ENCODE peak calls at places on chromosomes 6 and 20, in ten cellular contexts. N, R, T, Q, M, D, O, Z, U and I are unnamed samples.

GRCh38 chr6:24933868-24934401 is 1.8 kb downstream of the RIPOR2 start:
- DNase-seq in O (no peak), Z (peak; percentile 57), T (no peak), U (no peak), Q (peak; percentile 61), N (peak; percentile 40), R (no peak), D (peak; percentile 19), M (peak; percentile 39), I (peak; percentile 75)

GRCh38 chr6:28357036-28357435 is 7.3 kb downstream of the ZKSCAN3 start:
- DNase-seq in R (no peak), T (no peak), Z (no peak), D (no peak), M (no peak), Q (no peak), U (no peak), O (no peak), N (no peak), I (no peak)

GRCh38 chr6:25058387-25058786 is 122.6 kb upstream of the RIPOR2 start:
- DNase-seq in Q (no peak), D (no peak), N (no peak), T (no peak), O (no peak), Z (no peak), R (no peak), U (no peak), M (no peak), I (no peak)

GRCh38 chr20:17485017-17485416 is 46.2 kb downstream of the BFSP1 start:
- DNase-seq in M (no peak), N (no peak), Q (no peak), O (no peak), T (no peak), D (no peak), R (no peak), Z (no peak), U (no peak), I (no peak)

GRCh38 chr20:37989601-37990001 is 43.7 kb downstream of the TTI1 start:
- DNase-seq in O (no peak), D (no peak), M (no peak), R (no peak), U (no peak), Z (no peak), Q (no peak), N (no peak), T (no peak), I (no peak)

GRCh38 chr6:134173007-134173690 is 120.7 kb upstream of the SLC2A12 start:
- DNase-seq in O (no peak), T (no peak), D (peak; percentile 26), M (no peak), Z (no peak), N (no peak), Q (no peak), U (no peak), R (no peak), I (no peak)

GRCh38 chr6:75244063-75244575 is 518 bp upstream of the COX7A2 start:
- DNase-seq in M (peak; percentile 23), T (peak; percentile 12), D (no peak), Z (no peak), R (peak; percentile 12), U (no peak), N (peak; percentile 0), Q (no peak), O (no peak), I (no peak)

GRCh38 chr6:108768176-108768555 is 80.1 kb upstream of the ARMC2 start:
- DNase-seq in T (peak; percentile 15), N (no peak), Q (no peak), O (no peak), U (no peak), D (no peak), R (no peak), Z (no peak), M (no peak), I (no peak)

GRCh38 chr20:62051901-62052255 is 13.8 kb downstream of the TAF4 start:
- DNase-seq in M (no peak), O (peak; percentile 20), Q (no peak), U (no peak), Z (no peak), R (no peak), T (no peak), D (no peak), N (no peak), I (no peak)

GRCh38 chr20:7665311-7665863 is 274.9 kb downstream of the HAO1 start:
- DNase-seq in T (no peak), R (no peak), M (no peak), Z (no peak), D (peak; percentile 6), U (no peak), O (no peak), Q (no peak), N (no peak), I (no peak)

GRCh38 chr6:170440437-170440836 is 112.7 kb downstream of the PSMB1 start:
- DNase-seq in Q (no peak), N (no peak), Z (no peak), T (no peak), O (no peak), U (no peak), D (no peak), M (no peak), R (no peak), I (no peak)

GRCh38 chr6:170438861-170439260 is 114.2 kb downstream of the PSMB1 start:
- DNase-seq in O (no peak), M (no peak), T (no peak), Z (no peak), D (no peak), U (no peak), Q (no peak), N (no peak), R (no peak), I (no peak)

GRCh38 chr6:170439366-170440351 is 113.4 kb downstream of the PSMB1 start:
- DNase-seq in U (no peak), N (no peak), T (no peak), Q (no peak), D (no peak), R (no peak), Z (no peak), M (no peak), O (no peak), I (no peak)

GRCh38 chr6:170437719-170438401 is 115.2 kb downstream of the PSMB1 start:
- DNase-seq in M (no peak), D (peak; percentile 27), O (no peak), U (no peak), Q (no peak), N (no peak), T (no peak), Z (no peak), R (no peak), I (no peak)

GRCh38 chr6:170438402-170438753 is 114.7 kb downstream of the PSMB1 start:
- DNase-seq in D (peak; percentile 100), R (peak; percentile 79), N (no peak), Z (peak; percentile 12), Q (peak; percentile 8), T (peak; percentile 71), U (no peak), O (peak; percentile 92), M (peak; percentile 82), I (peak; percentile 84)
- H3K27ac ChIP-seq in D (peak overlapping the region; percentile 42), R (no peak overlapping the region), N (no peak overlapping the region), Z (no peak overlapping the region), Q (no peak overlapping the region), T (no peak overlapping the region), U (no peak overlapping the region), O (no peak overlapping the region), M (peak overlapping the region; percentile 53), I (no peak overlapping the region)

GRCh38 chr6:129932321-129932720 is 71.2 kb upstream of the TMEM244 start:
- DNase-seq in U (no peak), M (no peak), T (no peak), Z (no peak), R (no peak), D (no peak), Q (no peak), N (no peak), O (no peak), I (no peak)
- H3K4me3 ChIP-seq in U (no peak overlapping the region), M (no peak overlapping the region), T (no peak overlapping the region), Z (no peak overlapping the region), R (no peak overlapping the region), D (no peak overlapping the region), Q (no peak overlapping the region), N (no peak overlapping the region), O (no peak overlapping the region), I (no peak overlapping the region)

DNA sequence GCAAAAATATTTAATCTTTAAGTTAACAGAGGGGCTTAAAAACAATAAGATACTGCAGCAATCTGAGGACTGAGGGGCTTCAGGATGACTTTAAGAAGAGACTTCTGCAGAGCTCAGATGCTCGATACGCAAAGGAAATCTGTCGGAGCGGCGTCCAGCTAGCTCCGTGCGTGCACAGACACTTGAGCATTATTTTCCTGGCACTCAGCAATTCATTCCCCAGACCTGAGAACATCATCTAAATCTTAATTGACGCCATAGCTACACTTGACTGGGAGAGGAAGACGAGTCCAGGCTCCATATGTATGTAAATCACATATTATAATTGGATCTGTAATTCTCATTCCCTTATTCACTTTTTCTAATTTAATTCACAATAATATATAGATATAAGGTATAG is 228.2 kb downstream of the SOD2 start:
- DNase-seq in N (no peak), Z (no peak), M (no peak), R (no peak), T (no peak), U (no peak), O (no peak), Q (no peak), D (peak; percentile 72), I (no peak)
- H3K4me1 ChIP-seq in N (no peaks in the 10 kb centered on the region), Z (no peaks in the 10 kb centered on the region), M (no peaks in the 10 kb centered on the region), R (peaks cover 10% of the 10 kb centered on the region), T (no peaks in the 10 kb centered on the region), U (no peaks in the 10 kb centered on the region), O (no peaks in the 10 kb centered on the region), Q (no peaks in the 10 kb centered on the region), D (peaks cover 13% of the 10 kb centered on the region), I (no peaks in the 10 kb centered on the region)

GRCh38 chr6:110708295-110708965 is 106.8 kb downstream of the CDK19 start:
- DNase-seq in Q (no peak), O (no peak), R (no peak), Z (no peak), M (no peak), D (peak; percentile 73), T (no peak), U (no peak), N (no peak), I (no peak)

GRCh38 chr6:110705543-110705942 is 109.7 kb downstream of the CDK19 start:
- DNase-seq in T (no peak), U (no peak), O (no peak), Q (no peak), N (no peak), M (no peak), Z (no peak), R (no peak), D (no peak), I (no peak)

GRCh38 chr6:110712238-110712637 is 103.0 kb downstream of the CDK19 start:
- DNase-seq in T (no peak), Z (no peak), U (no peak), R (no peak), N (no peak), M (no peak), D (no peak), O (no peak), Q (no peak), I (no peak)

GRCh38 chr6:110714143-110714542 is 101.1 kb downstream of the CDK19 start:
- DNase-seq in N (no peak), O (no peak), D (no peak), U (no peak), Z (no peak), T (no peak), Q (no peak), R (no peak), M (no peak), I (no peak)

DNA sequence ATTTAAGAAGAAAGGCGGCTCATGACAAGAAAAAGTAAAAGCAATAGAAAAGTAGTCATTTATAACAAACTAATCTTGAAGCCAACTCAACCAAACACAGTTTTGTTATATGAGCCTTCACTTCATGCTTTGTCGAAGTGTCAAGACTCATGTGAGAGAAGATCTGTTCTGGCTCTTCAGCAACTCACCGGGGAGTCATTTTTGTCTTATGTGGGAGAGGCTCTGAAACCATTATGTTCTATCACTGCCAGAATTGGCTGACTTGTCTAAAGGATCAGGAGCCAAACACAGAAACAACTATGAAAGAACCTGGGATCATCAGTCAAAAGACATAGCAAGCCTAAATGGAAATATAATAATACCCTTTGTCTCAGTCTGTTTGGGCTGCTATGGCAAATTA is 105.2 kb downstream of the CDK19 start:
- DNase-seq in Q (no peak), T (no peak), R (no peak), D (no peak), M (no peak), U (no peak), N (no peak), Z (no peak), O (no peak), I (no peak)
- H3K27ac ChIP-seq in Q (no peak overlapping the region), T (no peak overlapping the region), R (no peak overlapping the region), D (no peak overlapping the region), M (no peak overlapping the region), U (no peak overlapping the region), N (no peak overlapping the region), Z (no peak overlapping the region), O (no peak overlapping the region), I (no peak overlapping the region)